ENCODE peak calls at places on chromosomes 12 and 14, in seven cellular contexts. One of them, this sample, is unnamed. For H3K4me1, the result is how much of the 10 kb centered on the place peaks cover.

GRCh38 chr12:71865757-71866536 is 26.4 kb downstream of the TBC1D15 start:
- DNase-seq in ovary: no peak
- DNase-seq in iPS DF 6.9: no peak
- DNase-seq in cardiac muscle cell: no peak
- DNase-seq in psoas muscle: no peak
- DNase-seq in endodermal cell: no peak
- DNase-seq in neuronal stem cell: no peak
- DNase-seq in this sample: no peak

GRCh38 chr12:92665496-92665895 is 37.3 kb upstream of the PLEKHG7 start:
- DNase-seq in psoas muscle: no peak
- DNase-seq in cardiac muscle cell: no peak
- DNase-seq in endodermal cell: no peak
- DNase-seq in neuronal stem cell: no peak
- DNase-seq in iPS DF 6.9: no peak
- DNase-seq in ovary: no peak
- DNase-seq in this sample: no peak

GRCh38 chr14:101178184-101179072 is 274.9 kb upstream of the RTL1 start:
- DNase-seq in ovary: no peak
- DNase-seq in neuronal stem cell: no peak
- DNase-seq in iPS DF 6.9: no peak
- DNase-seq in endodermal cell: no peak
- DNase-seq in psoas muscle: no peak
- DNase-seq in cardiac muscle cell: no peak
- DNase-seq in this sample: no peak

GRCh38 chr12:80445083-80445482 is 1.0 kb downstream of the PTPRQ start:
- DNase-seq in ovary: no peak
- DNase-seq in neuronal stem cell: no peak
- DNase-seq in cardiac muscle cell: no peak
- DNase-seq in endodermal cell: no peak
- DNase-seq in iPS DF 6.9: no peak
- DNase-seq in psoas muscle: no peak
- DNase-seq in this sample: no peak

GRCh38 chr12:108282676-108283075 is 56.4 kb downstream of the CMKLR1 start:
- DNase-seq in endodermal cell: no peak
- DNase-seq in ovary: no peak
- DNase-seq in psoas muscle: no peak
- DNase-seq in iPS DF 6.9: no peak
- DNase-seq in neuronal stem cell: no peak
- DNase-seq in cardiac muscle cell: no peak
- DNase-seq in this sample: no peak

GRCh38 chr14:96362965-96363750 is at the start of the genes ATG2B and GSKIP:
- DNase-seq in endodermal cell: peak
- DNase-seq in psoas muscle: peak
- DNase-seq in ovary: peak
- DNase-seq in iPS DF 6.9: peak
- DNase-seq in neuronal stem cell: peak
- DNase-seq in cardiac muscle cell: peak
- DNase-seq in this sample: peak

GRCh38 chr14:99190696-99191662 is 81.0 kb downstream of the BCL11B start:
- DNase-seq in cardiac muscle cell: no peak
- DNase-seq in psoas muscle: no peak
- DNase-seq in neuronal stem cell: no peak
- DNase-seq in iPS DF 6.9: no peak
- DNase-seq in endodermal cell: no peak
- DNase-seq in ovary: no peak
- DNase-seq in this sample: no peak

GRCh38 chr12:132638541-132639408 is 20.2 kb downstream of the P2RX2 start:
- DNase-seq in ovary: no peak
- DNase-seq in iPS DF 6.9: no peak
- DNase-seq in cardiac muscle cell: peak
- DNase-seq in endodermal cell: peak
- DNase-seq in psoas muscle: peak
- DNase-seq in neuronal stem cell: no peak
- DNase-seq in this sample: no peak

GRCh38 chr14:91875515-91876286 is 8.4 kb upstream of the TC2N start:
- DNase-seq in cardiac muscle cell: no peak
- DNase-seq in neuronal stem cell: no peak
- DNase-seq in psoas muscle: no peak
- DNase-seq in endodermal cell: peak
- DNase-seq in ovary: no peak
- DNase-seq in iPS DF 6.9: no peak
- DNase-seq in this sample: no peak

GRCh38 chr12:111451649-111452129 is 46.0 kb downstream of the SH2B3 start:
- DNase-seq in psoas muscle: no peak
- DNase-seq in iPS DF 6.9: no peak
- DNase-seq in cardiac muscle cell: peak
- DNase-seq in endodermal cell: peak
- DNase-seq in ovary: no peak
- DNase-seq in neuronal stem cell: peak
- DNase-seq in this sample: peak

GRCh38 chr12:92505373-92506340 is 197.1 kb upstream of the PLEKHG7 start:
- DNase-seq in ovary: peak
- DNase-seq in endodermal cell: no peak
- DNase-seq in psoas muscle: peak
- DNase-seq in iPS DF 6.9: no peak
- DNase-seq in neuronal stem cell: peak
- DNase-seq in cardiac muscle cell: no peak
- DNase-seq in this sample: peak

GRCh38 chr12:3869860-3870259 is 3.3 kb downstream of the PARP11 start:
- DNase-seq in neuronal stem cell: no peak
- DNase-seq in cardiac muscle cell: no peak
- DNase-seq in ovary: no peak
- DNase-seq in endodermal cell: no peak
- DNase-seq in iPS DF 6.9: no peak
- DNase-seq in psoas muscle: no peak
- DNase-seq in this sample: no peak

GRCh38 chr14:75299064-75299463 is 20.4 kb downstream of the FOS start:
- DNase-seq in iPS DF 6.9: no peak
- DNase-seq in ovary: peak
- DNase-seq in endodermal cell: no peak
- DNase-seq in psoas muscle: peak
- DNase-seq in cardiac muscle cell: no peak
- DNase-seq in neuronal stem cell: no peak
- DNase-seq in this sample: peak

GRCh38 chr14:55126932-55127490 is 2.0 kb upstream of the LGALS3 start:
- DNase-seq in iPS DF 6.9: no peak
- DNase-seq in cardiac muscle cell: no peak
- DNase-seq in endodermal cell: no peak
- DNase-seq in psoas muscle: no peak
- DNase-seq in ovary: no peak
- DNase-seq in neuronal stem cell: no peak
- DNase-seq in this sample: no peak

GRCh38 chr14:106417224-106418049 is 891.1 kb downstream of the TMEM121 start:
- DNase-seq in neuronal stem cell: no peak
- DNase-seq in endodermal cell: peak
- DNase-seq in cardiac muscle cell: no peak
- DNase-seq in ovary: peak
- DNase-seq in iPS DF 6.9: no peak
- DNase-seq in psoas muscle: peak
- DNase-seq in this sample: peak

GRCh38 chr14:27528328-27528727 is 930.5 kb upstream of the NOVA1 start:
- DNase-seq in ovary: no peak
- DNase-seq in neuronal stem cell: peak
- DNase-seq in iPS DF 6.9: peak
- DNase-seq in psoas muscle: no peak
- DNase-seq in cardiac muscle cell: peak
- DNase-seq in endodermal cell: no peak
- DNase-seq in this sample: no peak

GRCh38 chr12:44628180-44628579 is 247.9 kb downstream of the NELL2 start:
- DNase-seq in endodermal cell: no peak
- DNase-seq in iPS DF 6.9: no peak
- DNase-seq in ovary: no peak
- DNase-seq in cardiac muscle cell: no peak
- DNase-seq in neuronal stem cell: no peak
- DNase-seq in psoas muscle: no peak
- DNase-seq in this sample: no peak

GRCh38 chr12:80264386-80264785 is 165.0 kb downstream of the OTOGL start:
- DNase-seq in ovary: no peak
- DNase-seq in endodermal cell: no peak
- DNase-seq in cardiac muscle cell: no peak
- DNase-seq in iPS DF 6.9: no peak
- DNase-seq in psoas muscle: no peak
- DNase-seq in neuronal stem cell: no peak
- DNase-seq in this sample: no peak

DNA sequence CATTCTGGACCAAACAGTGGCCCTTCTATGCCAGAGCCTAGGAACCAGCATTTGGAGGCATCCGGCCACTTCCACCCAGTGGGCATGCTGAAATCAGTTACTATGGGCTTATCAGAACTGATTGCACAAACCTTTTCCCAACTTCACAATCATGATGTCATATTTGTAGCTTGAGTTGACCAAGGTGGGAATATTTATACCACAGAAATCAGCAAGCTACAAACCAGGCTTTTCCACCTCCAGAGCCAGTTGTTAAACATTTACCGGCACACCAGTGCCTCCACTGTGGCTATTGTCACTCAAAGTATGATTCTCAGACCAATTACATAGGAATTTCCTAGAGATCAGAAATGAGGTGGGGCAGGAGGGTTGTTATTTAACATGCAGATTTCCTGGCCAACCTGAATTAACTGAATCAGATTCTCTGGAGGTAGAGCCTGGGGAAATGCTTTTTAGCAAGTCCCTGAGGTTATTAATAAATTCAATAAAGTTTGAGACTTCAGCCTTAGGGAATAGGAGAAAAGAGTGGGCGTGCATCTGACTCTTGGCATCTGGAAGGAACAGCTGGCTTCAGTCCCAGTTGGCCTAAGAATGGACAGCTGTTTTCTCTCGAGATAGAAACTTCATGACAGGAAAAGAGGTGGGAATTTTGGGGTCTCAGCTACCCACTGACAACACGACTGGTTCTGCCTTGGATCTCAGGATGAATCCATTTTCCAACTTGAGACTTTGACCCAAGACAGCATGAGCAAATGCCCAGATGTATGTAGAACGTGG is 273.8 kb downstream of the ZFP36L1 start:
- DNase-seq in neuronal stem cell: no peak
- DNase-seq in iPS DF 6.9: no peak
- DNase-seq in endodermal cell: no peak
- DNase-seq in cardiac muscle cell: no peak
- DNase-seq in ovary: no peak
- DNase-seq in psoas muscle: no peak
- DNase-seq in this sample: peak
- H3K27ac ChIP-seq in neuronal stem cell: no peak
- H3K27ac ChIP-seq in iPS DF 6.9: no peak
- H3K27ac ChIP-seq in endodermal cell: no peak
- H3K27ac ChIP-seq in cardiac muscle cell: no peak
- H3K27ac ChIP-seq in ovary: peak
- H3K27ac ChIP-seq in psoas muscle: no peak
- H3K27ac ChIP-seq in this sample: peak

GRCh38 chr12:106112094-106112822 is 26.5 kb downstream of the NUAK1 start:
- DNase-seq in ovary: no peak
- DNase-seq in iPS DF 6.9: no peak
- DNase-seq in psoas muscle: peak
- DNase-seq in endodermal cell: peak
- DNase-seq in cardiac muscle cell: no peak
- DNase-seq in neuronal stem cell: no peak
- DNase-seq in this sample: peak
- H3K4me1 ChIP-seq in ovary: under half
- H3K4me1 ChIP-seq in iPS DF 6.9: under half
- H3K4me1 ChIP-seq in psoas muscle: half or more
- H3K4me1 ChIP-seq in endodermal cell: half or more
- H3K4me1 ChIP-seq in cardiac muscle cell: under half
- H3K4me1 ChIP-seq in neuronal stem cell: half or more
- H3K4me1 ChIP-seq in this sample: half or more

GRCh38 chr12:76764856-76765255 is 941 bp downstream of the ZDHHC17 start:
- DNase-seq in endodermal cell: no peak
- DNase-seq in cardiac muscle cell: peak
- DNase-seq in ovary: no peak
- DNase-seq in iPS DF 6.9: no peak
- DNase-seq in psoas muscle: no peak
- DNase-seq in neuronal stem cell: no peak
- DNase-seq in this sample: no peak

GRCh38 chr12:76766161-76766560 is 2.2 kb downstream of the ZDHHC17 start:
- DNase-seq in neuronal stem cell: no peak
- DNase-seq in psoas muscle: no peak
- DNase-seq in iPS DF 6.9: no peak
- DNase-seq in ovary: no peak
- DNase-seq in cardiac muscle cell: no peak
- DNase-seq in endodermal cell: no peak
- DNase-seq in this sample: no peak

GRCh38 chr12:76763746-76764675 is at the start of gene ZDHHC17:
- DNase-seq in endodermal cell: peak
- DNase-seq in cardiac muscle cell: peak
- DNase-seq in ovary: peak
- DNase-seq in iPS DF 6.9: peak
- DNase-seq in neuronal stem cell: peak
- DNase-seq in psoas muscle: peak
- DNase-seq in this sample: peak

GRCh38 chr12:76768566-76768965 is 4.7 kb downstream of the ZDHHC17 start:
- DNase-seq in iPS DF 6.9: no peak
- DNase-seq in neuronal stem cell: no peak
- DNase-seq in psoas muscle: no peak
- DNase-seq in cardiac muscle cell: no peak
- DNase-seq in ovary: no peak
- DNase-seq in endodermal cell: no peak
- DNase-seq in this sample: no peak

DNA sequence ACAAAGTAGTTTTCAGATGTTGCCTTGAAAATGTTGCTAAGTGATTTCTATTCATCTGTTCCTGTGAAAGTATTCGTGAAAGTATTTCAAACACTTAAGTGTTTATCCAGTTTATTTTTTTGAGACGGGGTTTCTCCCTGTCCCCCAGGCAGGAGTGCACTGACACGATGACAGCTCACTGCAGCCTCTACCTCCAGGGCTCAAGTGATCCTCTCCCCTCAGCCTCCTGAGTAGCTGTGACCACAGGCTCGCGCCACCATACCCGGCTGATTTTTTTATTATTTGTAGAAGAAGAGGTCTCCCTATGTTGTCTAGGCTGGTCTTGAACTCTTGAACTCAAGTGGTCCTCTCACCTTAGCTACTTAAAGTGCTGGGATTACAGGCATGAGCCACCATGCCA is 1.7 kb downstream of the ZDHHC17 start:
- DNase-seq in neuronal stem cell: no peak
- DNase-seq in iPS DF 6.9: no peak
- DNase-seq in endodermal cell: no peak
- DNase-seq in ovary: no peak
- DNase-seq in cardiac muscle cell: no peak
- DNase-seq in psoas muscle: no peak
- DNase-seq in this sample: no peak
- H3K27ac ChIP-seq in neuronal stem cell: no peak
- H3K27ac ChIP-seq in iPS DF 6.9: no peak
- H3K27ac ChIP-seq in endodermal cell: no peak
- H3K27ac ChIP-seq in ovary: no peak
- H3K27ac ChIP-seq in cardiac muscle cell: peak
- H3K27ac ChIP-seq in psoas muscle: peak
- H3K27ac ChIP-seq in this sample: no peak

DNA sequence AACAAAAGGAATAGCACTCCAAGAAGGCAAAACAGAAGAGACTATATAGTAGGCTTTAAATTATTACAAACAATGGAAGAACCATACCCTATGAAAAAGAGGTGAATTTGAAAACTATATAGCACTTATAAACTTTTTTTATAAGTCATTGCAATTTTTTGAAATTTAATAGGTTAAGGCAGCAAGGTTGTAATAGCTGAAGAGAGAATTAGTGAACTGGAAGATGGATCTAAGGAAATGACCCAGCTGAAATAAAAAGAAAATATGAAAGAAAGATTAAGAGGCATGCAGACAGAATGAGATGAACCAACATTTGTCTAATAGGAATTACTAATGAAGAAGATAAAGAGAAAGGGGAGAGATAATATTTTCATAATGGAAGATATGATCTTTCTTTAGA is 9.8 kb downstream of the TESC start:
- DNase-seq in cardiac muscle cell: no peak
- DNase-seq in psoas muscle: no peak
- DNase-seq in ovary: no peak
- DNase-seq in endodermal cell: no peak
- DNase-seq in neuronal stem cell: no peak
- DNase-seq in iPS DF 6.9: no peak
- DNase-seq in this sample: no peak
- H3K4me1 ChIP-seq in cardiac muscle cell: under half
- H3K4me1 ChIP-seq in psoas muscle: under half
- H3K4me1 ChIP-seq in ovary: under half
- H3K4me1 ChIP-seq in endodermal cell: under half
- H3K4me1 ChIP-seq in neuronal stem cell: under half
- H3K4me1 ChIP-seq in iPS DF 6.9: under half
- H3K4me1 ChIP-seq in this sample: under half

This sample was measured in right cardiac atrium.